ENCODE peak calls at places on chromosomes 13 and 19, in nine cellular contexts. M, Q, I, L, F, O, Z, R and J are unnamed samples.

GRCh38 chr13:77696006-77696862 is 1.3 kb upstream of the SLAIN1 start:
- DNase-seq in Q (no peak), Z (no peak), I (no peak), R (no peak), O (no peak), F (no peak), L (no peak), M (peak; percentile 7), J (peak; percentile 51)

GRCh38 chr19:48741222-48741999 is 1.0 kb upstream of the RASIP1 start:
- DNase-seq in O (peak; percentile 78), F (no peak), Z (peak; percentile 54), M (no peak), I (no peak), L (no peak), R (peak; percentile 61), Q (no peak), J (peak; percentile 38)

GRCh38 chr13:37791699-37792098 is 77.9 kb downstream of the TRPC4 start:
- DNase-seq in Q (no peak), Z (no peak), O (no peak), L (no peak), I (no peak), M (peak; percentile 71), R (no peak), F (no peak), J (no peak)

GRCh38 chr13:23418776-23419683 is 14.5 kb downstream of the SACS start:
- DNase-seq in M (no peak), Z (no peak), I (no peak), F (no peak), L (peak; percentile 77), O (no peak), R (no peak), Q (no peak), J (no peak)

GRCh38 chr19:48500830-48501445 is 10.7 kb downstream of the LMTK3 start:
- DNase-seq in O (no peak), F (no peak), L (no peak), Z (no peak), I (no peak), M (no peak), Q (no peak), R (no peak), J (no peak)

GRCh38 chr13:113836917-113837553 is 26.8 kb downstream of the GAS6 start:
- DNase-seq in L (no peak), O (peak; percentile 43), I (no peak), M (peak; percentile 91), Z (no peak), R (peak; percentile 80), Q (no peak), F (peak; percentile 79), J (peak; percentile 39)

GRCh38 chr19:18586311-18586710 is 2.3 kb upstream of the REX1BD start:
- DNase-seq in M (no peak), F (no peak), L (no peak), R (no peak), O (no peak), Q (no peak), Z (no peak), I (no peak), J (peak; percentile 54)

GRCh38 chr19:30446844-30447243 is 74.7 kb downstream of the ZNF536 start:
- DNase-seq in O (no peak), M (no peak), L (no peak), Q (no peak), I (no peak), F (no peak), R (no peak), Z (no peak), J (no peak)

GRCh38 chr19:41808663-41809566 is 12.5 kb downstream of the CEACAM3 start:
- DNase-seq in R (peak; percentile 11), O (peak; percentile 40), Z (peak; percentile 74), M (no peak), L (no peak), Q (no peak), F (no peak), I (no peak), J (no peak)

GRCh38 chr13:48595330-48596127 is 58.2 kb upstream of the CYSLTR2 start:
- DNase-seq in L (no peak), Z (peak; percentile 47), O (peak; percentile 86), R (peak; percentile 79), I (peak; percentile 25), Q (no peak), F (peak; percentile 38), M (peak; percentile 65), J (peak; percentile 79)

GRCh38 chr19:869245-870177 is 10.0 kb downstream of the CFD start:
- DNase-seq in F (peak; percentile 94), R (peak; percentile 67), O (peak; percentile 62), Z (peak; percentile 42), I (no peak), L (peak; percentile 91), Q (no peak), M (peak; percentile 96), J (no peak)

GRCh38 chr13:19587635-19588300 is 26.4 kb upstream of the TPTE2 start:
- DNase-seq in O (peak; percentile 43), Q (no peak), I (peak; percentile 9), M (peak; percentile 36), F (no peak), Z (no peak), R (peak; percentile 12), L (no peak), J (peak; percentile 81)